ENCODE peak calls at places on chromosome 18, in four cellular contexts. Q is GM12878, L is K562, T is HepG2. Z is an unnamed sample.
A peak's percentile ranks its signal among the peaks of the same experiment; 100 is the strongest.

GRCh38 chr18:59357928-59358327 is 1.1 kb downstream of the LMAN1 start:
- DNase-seq in L (no peak), T (peak; percentile 47), Q (no peak), Z (no peak)

GRCh38 chr18:5469340-5469739 is 74.5 kb downstream of the EPB41L3 start:
- DNase-seq in Q (no peak), T (no peak), L (no peak), Z (no peak)

GRCh38 chr18:62991959-62992358 is 276.6 kb downstream of the PHLPP1 start:
- DNase-seq in Q (no peak), L (peak; percentile 87), T (no peak), Z (peak; percentile 41)

GRCh38 chr18:48066225-48066652 is 135.8 kb upstream of the SMAD2 start:
- DNase-seq in Q (no peak), L (no peak), T (no peak), Z (no peak)

GRCh38 chr18:42931501-42931900 is 184.0 kb downstream of the RIT2 start:
- DNase-seq in L (no peak), T (no peak), Q (no peak), Z (no peak)

GRCh38 chr18:30486856-30487255 is 555.7 kb downstream of the DSC3 start:
- DNase-seq in T (no peak), L (no peak), Q (no peak), Z (no peak)

GRCh38 chr18:67109535-67109934 is 407.0 kb downstream of the DSEL start:
- DNase-seq in L (no peak), T (no peak), Q (no peak), Z (no peak)

GRCh38 chr18:6069539-6069938 is 174.2 kb upstream of the TMEM200C start:
- DNase-seq in L (no peak), Q (no peak), T (no peak), Z (no peak)

GRCh38 chr18:42508683-42509347 is 553.8 kb downstream of the PIK3C3 start:
- DNase-seq in Q (no peak), L (no peak), T (no peak), Z (no peak)

GRCh38 chr18:32380559-32380958 is 90.1 kb downstream of the GAREM1 start:
- DNase-seq in Q (no peak), L (no peak), T (no peak), Z (no peak)

GRCh38 chr18:44709297-44710117 is 28.8 kb downstream of the SETBP1 start:
- DNase-seq in L (no peak), T (no peak), Q (peak; percentile 71), Z (no peak)

GRCh38 chr18:6279308-6279707 is 135.4 kb downstream of the L3MBTL4 start:
- DNase-seq in Q (no peak), L (no peak), T (no peak), Z (no peak)

GRCh38 chr18:22309191-22309590 is 108.5 kb downstream of the CTAGE1 start:
- DNase-seq in L (no peak), T (no peak), Q (no peak), Z (no peak)

GRCh38 chr18:70384181-70384790 is 95.4 kb downstream of the SOCS6 start:
- DNase-seq in Q (no peak), T (peak; percentile 72), L (no peak), Z (no peak)

GRCh38 chr18:35497334-35498197 is at the start of gene INO80C:
- DNase-seq in Q (peak; percentile 85), L (peak; percentile 94), T (peak; percentile 85), Z (peak; percentile 88)

GRCh38 chr18:55996726-55997125 is 408.7 kb upstream of the TCF4 start:
- DNase-seq in Q (no peak), T (no peak), L (no peak), Z (no peak)

GRCh38 chr18:35635171-35635570 is 53.6 kb downstream of the GALNT1 start:
- DNase-seq in L (no peak), Q (no peak), T (peak; percentile 4), Z (no peak)

GRCh38 chr18:70294471-70295191 is 5.8 kb downstream of the SOCS6 start:
- DNase-seq in T (no peak), Q (no peak), L (no peak), Z (no peak)

GRCh38 chr18:74395630-74396251 is 61.4 kb downstream of the DIPK1C start:
- DNase-seq in L (no peak), Q (no peak), T (no peak), Z (no peak)

GRCh38 chr18:25735447-25735846 is 355.0 kb downstream of the SS18 start:
- DNase-seq in Q (no peak), L (no peak), T (no peak), Z (no peak)

GRCh38 chr18:44828080-44828479 is 147.4 kb downstream of the SETBP1 start:
- DNase-seq in Q (no peak), L (no peak), T (no peak), Z (no peak)

GRCh38 chr18:13185675-13186198 is 32.8 kb upstream of the LDLRAD4 start:
- DNase-seq in Q (no peak), L (no peak), T (no peak), Z (no peak)

GRCh38 chr18:12234451-12235190 is 19.5 kb upstream of the CIDEA start:
- DNase-seq in L (peak; percentile 2), Q (no peak), T (no peak), Z (no peak)

GRCh38 chr18:46281185-46282176 is 177.3 kb downstream of the HAUS1 start:
- DNase-seq in Q (no peak), L (peak; percentile 59), T (peak; percentile 44), Z (peak; percentile 84)

GRCh38 chr18:13137939-13138821 is 80.4 kb upstream of the LDLRAD4 start:
- DNase-seq in Q (peak; percentile 77), T (peak; percentile 99), L (no peak), Z (no peak)

GRCh38 chr18:39453882-39454281 is 1888.3 kb upstream of the CELF4 start:
- DNase-seq in T (peak; percentile 30), Q (no peak), L (no peak), Z (no peak)

GRCh38 chr18:28086530-28087172 is 90.3 kb downstream of the CDH2 start:
- DNase-seq in L (no peak), Q (no peak), T (peak; percentile 72), Z (no peak)

GRCh38 chr18:60452424-60452823 is 79.8 kb upstream of the MC4R start:
- DNase-seq in L (no peak), T (no peak), Q (no peak), Z (no peak)

GRCh38 chr18:39453356-39453755 is 1887.8 kb upstream of the CELF4 start:
- DNase-seq in T (no peak), Q (no peak), L (no peak), Z (no peak)

GRCh38 chr18:35051978-35052377 is 10.8 kb downstream of the MAPRE2 start:
- DNase-seq in T (no peak), L (no peak), Q (no peak), Z (no peak)

GRCh38 chr18:11834772-11835171 is 16.4 kb upstream of the CHMP1B start:
- DNase-seq in L (no peak), Q (no peak), T (no peak), Z (no peak)

GRCh38 chr18:887716-888115 is 17.0 kb upstream of the ADCYAP1 start:
- DNase-seq in Q (no peak), L (no peak), T (no peak), Z (no peak)

GRCh38 chr18:10926565-10927194 is 222.7 kb downstream of the PIEZO2 start:
- DNase-seq in L (no peak), Q (peak; percentile 47), T (no peak), Z (no peak)

GRCh38 chr18:26429535-26429934 is 118.8 kb downstream of the KCTD1 start:
- DNase-seq in L (no peak), Q (no peak), T (peak; percentile 4), Z (no peak)

GRCh38 chr18:39448942-39449341 is 1883.3 kb upstream of the CELF4 start:
- DNase-seq in L (no peak), T (no peak), Q (no peak), Z (no peak)

GRCh38 chr18:65235966-65236634 is 514.7 kb upstream of the CDH7 start:
- DNase-seq in L (no peak), Q (no peak), T (no peak), Z (no peak)

DNA sequence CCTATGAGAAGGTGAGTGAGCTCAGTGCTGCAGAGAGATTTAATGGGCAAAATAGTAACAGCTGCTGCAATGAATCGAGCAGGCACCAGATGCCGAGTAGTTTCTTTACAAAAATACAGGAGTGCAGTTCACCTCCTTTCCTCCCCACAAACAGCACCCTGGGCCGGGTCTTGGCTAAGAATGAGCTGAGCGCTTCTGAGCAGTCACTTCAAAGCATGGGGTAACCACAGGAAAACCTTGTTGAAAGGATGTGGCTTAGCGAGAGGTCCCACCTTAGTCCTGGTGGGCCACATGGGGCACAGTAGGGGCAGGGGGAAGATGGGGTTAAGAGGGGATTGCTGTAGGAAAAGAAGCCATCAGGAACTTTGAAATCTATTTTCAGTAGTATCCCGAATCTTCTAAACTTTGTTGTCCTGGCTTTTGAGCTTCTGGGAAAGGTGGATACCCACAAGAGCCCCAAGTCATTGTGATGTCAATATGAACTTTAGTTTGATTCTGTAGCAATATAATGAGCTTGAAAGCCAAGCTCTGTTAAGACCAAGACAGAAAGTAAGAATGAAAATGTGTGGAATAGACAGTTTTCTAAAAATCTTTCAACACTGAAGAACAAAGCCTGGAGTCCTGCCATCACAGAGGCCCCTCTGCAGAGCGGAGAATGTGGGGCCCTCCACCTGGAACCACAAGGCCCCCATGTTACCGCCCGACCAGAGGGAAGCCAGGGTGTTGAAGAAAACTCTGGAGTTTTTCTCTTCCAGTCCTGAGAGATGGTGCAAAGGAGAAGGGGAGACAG is 101.0 kb upstream of the ZNF236 start:
- DNase-seq in Q (no peak), T (no peak), L (no peak), Z (no peak)
- TF ChIP-seq CREB1 in Q (no peak), T (no peak), L (no peak), Z (no peak)

GRCh38 chr18:3442894-3443293 is 7.1 kb upstream of the TGIF1 start:
- DNase-seq in L (no peak), Q (no peak), T (no peak), Z (no peak)
- TF ChIP-seq CREM in L (no peak), Q (no peak), T (no peak), Z (no peak)

GRCh38 chr18:54787616-54788015 is 40.7 kb upstream of the RAB27B start:
- DNase-seq in Q (no peak), L (no peak), T (no peak), Z (no peak)
- TF ChIP-seq CREB1 in Q (no peak), L (no peak), T (no peak), Z (no peak)

GRCh38 chr18:49486617-49486958 is 446 bp downstream of the C18orf32 start:
- DNase-seq in L (no peak), T (no peak), Q (no peak), Z (no peak)

GRCh38 chr18:49483198-49483597 is 3.8 kb downstream of the C18orf32 start:
- DNase-seq in L (no peak), T (no peak), Q (no peak), Z (no peak)

GRCh38 chr18:49479381-49480137 is 7.5 kb downstream of the C18orf32 start:
- DNase-seq in Q (no peak), L (no peak), T (no peak), Z (no peak)

GRCh38 chr18:49476664-49477411 is 10.2 kb downstream of the C18orf32 start:
- DNase-seq in L (no peak), Q (no peak), T (no peak), Z (no peak)

DNA sequence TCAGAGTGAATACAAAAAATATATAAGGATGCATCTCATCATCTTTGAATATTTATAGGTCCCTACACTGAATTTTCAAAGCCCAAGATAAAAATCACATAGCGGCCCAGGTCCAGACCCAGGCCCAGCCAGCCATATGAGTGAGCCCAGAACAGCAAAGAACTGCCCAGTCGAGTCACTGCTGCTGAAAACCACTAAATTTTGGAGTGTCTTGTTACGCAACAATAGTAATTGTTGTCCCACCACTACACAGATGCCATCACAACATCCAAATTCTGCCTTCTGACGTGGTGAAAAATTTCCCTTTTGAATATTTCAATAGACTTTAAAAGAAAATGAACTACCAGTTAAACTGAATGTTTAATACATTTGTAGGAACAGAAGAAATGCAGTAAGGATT is 5.7 kb downstream of the C18orf32 start:
- DNase-seq in T (no peak), L (no peak), Q (no peak), Z (no peak)
- TF ChIP-seq CREM in T (no peak), L (no peak), Q (no peak), Z (no peak)